ENCODE peak calls at places on chromosome 10, in seven cellular contexts. S, O, R, G, T, K and W are unnamed samples.

GRCh38 chr10:110757563-110757962 is 113.4 kb downstream of the RBM20 start:
- DNase-seq in R (no peak), S (no peak), G (no peak), O (peak), T (no peak), K (no peak), W (no peak)

GRCh38 chr10:8919291-8919690 is 864.8 kb downstream of the GATA3 start:
- DNase-seq in G (no peak), K (peak), R (no peak), O (no peak), T (no peak), S (no peak), W (no peak)

GRCh38 chr10:23512355-23513058 is 73.6 kb downstream of the OTUD1 start:
- DNase-seq in T (no peak), R (peak), K (no peak), O (no peak), S (no peak), G (no peak), W (no peak)

GRCh38 chr10:113266152-113266551 is 286.7 kb upstream of the HABP2 start:
- DNase-seq in G (no peak), K (no peak), O (no peak), R (no peak), T (no peak), S (no peak), W (no peak)

GRCh38 chr10:128263891-128264688 is 137.9 kb upstream of the MKI67 start:
- DNase-seq in R (peak), O (peak), K (peak), S (peak), G (peak), T (peak), W (peak)

GRCh38 chr10:14089556-14090297 is 241.0 kb downstream of the FRMD4A start:
- DNase-seq in R (no peak), O (no peak), T (no peak), K (no peak), S (no peak), G (no peak), W (no peak)

GRCh38 chr10:121942749-121943148 is 14.9 kb upstream of the ATE1 start:
- DNase-seq in K (peak), O (no peak), R (peak), T (no peak), G (no peak), S (no peak), W (no peak)

GRCh38 chr10:3873728-3874461 is 88.9 kb upstream of the KLF6 start:
- DNase-seq in R (peak), K (peak), O (no peak), S (no peak), G (no peak), T (no peak), W (no peak)

GRCh38 chr10:65194131-65194530 is 1672.9 kb downstream of the REEP3 start:
- DNase-seq in S (no peak), G (no peak), R (no peak), O (no peak), K (peak), T (no peak), W (no peak)

GRCh38 chr10:80896076-80896475 is 358.4 kb downstream of the SH2D4B start:
- DNase-seq in O (no peak), S (no peak), T (no peak), R (no peak), G (no peak), K (no peak), W (no peak)

GRCh38 chr10:44591911-44592310 is 207.0 kb upstream of the CXCL12 start:
- DNase-seq in K (no peak), G (no peak), S (no peak), T (no peak), O (no peak), R (no peak), W (no peak)

GRCh38 chr10:35016009-35016408 is 74.1 kb downstream of the CUL2 start:
- DNase-seq in G (no peak), T (no peak), K (no peak), R (no peak), O (no peak), S (no peak), W (no peak)

GRCh38 chr10:48659790-48660189 is 24.9 kb upstream of the WDFY4 start:
- DNase-seq in T (no peak), O (no peak), K (peak), R (no peak), G (no peak), S (no peak), W (no peak)

GRCh38 chr10:132133005-132133404 is 53.7 kb upstream of the DPYSL4 start:
- DNase-seq in O (no peak), T (no peak), G (no peak), R (no peak), K (no peak), S (peak), W (no peak)

GRCh38 chr10:102631525-102632393 is 12.5 kb upstream of the TRIM8 start:
- DNase-seq in S (no peak), O (no peak), T (no peak), R (no peak), K (no peak), G (no peak), W (no peak)

GRCh38 chr10:79051766-79052165 is 17.0 kb upstream of the ZMIZ1 start:
- DNase-seq in S (peak), T (no peak), R (no peak), G (no peak), O (no peak), K (no peak), W (peak)

GRCh38 chr10:30373596-30374327 is 24.7 kb upstream of the MTPAP start:
- DNase-seq in R (no peak), G (no peak), T (no peak), S (no peak), O (no peak), K (no peak), W (no peak)

GRCh38 chr10:112899396-112900065 is 50.5 kb upstream of the TCF7L2 start:
- DNase-seq in R (no peak), S (no peak), K (no peak), G (no peak), O (no peak), T (no peak), W (peak)

GRCh38 chr10:63346015-63346441 is 119.7 kb downstream of the JMJD1C start:
- DNase-seq in G (no peak), R (peak), K (no peak), O (no peak), T (no peak), S (no peak), W (no peak)

GRCh38 chr10:29714096-29714874 is 79.5 kb upstream of the SVIL start:
- DNase-seq in R (peak), T (no peak), K (no peak), S (no peak), O (no peak), G (no peak), W (no peak)

GRCh38 chr10:44935201-44935960 is 24.2 kb upstream of the RASSF4 start:
- DNase-seq in R (peak), K (peak), O (no peak), G (no peak), S (no peak), T (no peak), W (no peak)

GRCh38 chr10:101671453-101671852 is 23.5 kb downstream of the FBXW4 start:
- DNase-seq in G (no peak), S (no peak), K (no peak), T (no peak), R (no peak), O (no peak), W (no peak)

GRCh38 chr10:103769176-103769575 is 86.2 kb downstream of the SH3PXD2A start:
- DNase-seq in S (no peak), O (no peak), R (no peak), G (no peak), T (no peak), K (no peak), W (no peak)

GRCh38 chr10:74738985-74739567 is 87.3 kb upstream of the KAT6B start:
- DNase-seq in O (peak), R (peak), T (no peak), K (no peak), S (no peak), G (peak), W (peak)

GRCh38 chr10:22171131-22171530 is 46.7 kb downstream of the EBLN1 start:
- DNase-seq in O (no peak), S (no peak), T (no peak), R (no peak), K (no peak), G (no peak), W (no peak)

GRCh38 chr10:71840177-71840711 is 10.8 kb downstream of the PSAP start:
- DNase-seq in S (peak), O (peak), G (peak), T (no peak), K (peak), R (peak), W (peak)

GRCh38 chr10:114239117-114239993 is at the start of gene VWA2:
- DNase-seq in O (peak), T (no peak), K (peak), R (no peak), S (peak), G (peak), W (peak)

GRCh38 chr10:22674215-22674930 is 40.0 kb downstream of the PIP4K2A start:
- DNase-seq in T (no peak), O (no peak), R (peak), K (no peak), G (no peak), S (no peak), W (no peak)

GRCh38 chr10:28633750-28634149 is 43.6 kb upstream of the BAMBI start:
- DNase-seq in R (no peak), K (peak), G (no peak), T (no peak), S (no peak), O (no peak), W (no peak)

GRCh38 chr10:94016727-94017714 is 23.3 kb downstream of the PLCE1 start:
- DNase-seq in G (no peak), K (peak), R (peak), O (no peak), S (no peak), T (no peak), W (no peak)

GRCh38 chr10:25101466-25101865 is 73.3 kb upstream of the GPR158 start:
- DNase-seq in S (no peak), T (no peak), K (peak), O (no peak), R (no peak), G (no peak), W (no peak)

GRCh38 chr10:8056891-8057331 is 2.4 kb downstream of the GATA3 start:
- DNase-seq in G (no peak), R (no peak), T (no peak), O (no peak), K (no peak), S (no peak), W (no peak)

GRCh38 chr10:551489-552252 is 137.8 kb downstream of the DIP2C start:
- DNase-seq in G (no peak), T (no peak), R (no peak), O (no peak), K (no peak), S (no peak), W (no peak)

GRCh38 chr10:15202639-15203038 is 34.1 kb upstream of the NMT2 start:
- DNase-seq in G (no peak), K (no peak), R (no peak), T (no peak), O (no peak), S (no peak), W (no peak)

GRCh38 chr10:70551971-70552422 is 50.5 kb downstream of the PRF1 start:
- DNase-seq in T (no peak), O (peak), S (no peak), K (peak), R (peak), G (no peak), W (no peak)

GRCh38 chr10:89206402-89207180 is 526 bp downstream of the CH25H start:
- DNase-seq in K (peak), G (peak), T (no peak), R (peak), O (peak), S (peak), W (peak)

GRCh38 chr10:72421895-72422540 is 67.3 kb upstream of the DNAJB12 start:
- DNase-seq in G (no peak), R (no peak), O (no peak), S (no peak), K (no peak), T (no peak), W (no peak)

GRCh38 chr10:23064288-23065114 is 30.9 kb upstream of the MSRB2 start:
- DNase-seq in T (no peak), K (no peak), O (no peak), S (no peak), G (no peak), R (no peak), W (no peak)